ENCODE peak calls at places on chromosomes 12 and 14, in six cellular contexts. M, W, P, E, X and Q are unnamed samples.

GRCh38 chr12:131188131-131189050 is 234.7 kb downstream of the ADGRD1 start:
- DNase-seq in M (no peak), W (no peak), P (no peak), E (no peak), X (no peak), Q (no peak)

GRCh38 chr14:98748966-98749365 is 523.0 kb downstream of the BCL11B start:
- DNase-seq in M (no peak), W (no peak), P (no peak), E (no peak), X (no peak), Q (no peak)

GRCh38 chr14:75018684-75019083 is 16.0 kb downstream of the EIF2B2 start:
- DNase-seq in M (no peak), W (no peak), P (no peak), E (no peak), X (no peak), Q (no peak)

GRCh38 chr14:99182548-99183115 is 89.4 kb downstream of the BCL11B start:
- DNase-seq in M (no peak), W (no peak), P (no peak), E (no peak), X (no peak), Q (no peak)

GRCh38 chr14:100114109-100114765 is 45.2 kb downstream of the DEGS2 start:
- DNase-seq in M (no peak), W (no peak), P (no peak), E (no peak), X (no peak), Q (no peak)

GRCh38 chr12:45369065-45369464 is 153.2 kb downstream of the ANO6 start:
- DNase-seq in M (no peak), W (no peak), P (no peak), E (no peak), X (no peak), Q (no peak)

GRCh38 chr12:30692470-30692869 is 3.2 kb downstream of the IPO8 start:
- DNase-seq in M (no peak), W (no peak), P (no peak), E (no peak), X (no peak), Q (no peak)

GRCh38 chr14:99327050-99327449 is 55.1 kb upstream of the BCL11B start:
- DNase-seq in M (no peak), W (peak; percentile 15), P (no peak), E (no peak), X (peak; percentile 39), Q (no peak)

GRCh38 chr12:120260607-120261006 is 4.9 kb downstream of the PXN start:
- DNase-seq in M (no peak), W (no peak), P (no peak), E (no peak), X (no peak), Q (no peak)

DNA sequence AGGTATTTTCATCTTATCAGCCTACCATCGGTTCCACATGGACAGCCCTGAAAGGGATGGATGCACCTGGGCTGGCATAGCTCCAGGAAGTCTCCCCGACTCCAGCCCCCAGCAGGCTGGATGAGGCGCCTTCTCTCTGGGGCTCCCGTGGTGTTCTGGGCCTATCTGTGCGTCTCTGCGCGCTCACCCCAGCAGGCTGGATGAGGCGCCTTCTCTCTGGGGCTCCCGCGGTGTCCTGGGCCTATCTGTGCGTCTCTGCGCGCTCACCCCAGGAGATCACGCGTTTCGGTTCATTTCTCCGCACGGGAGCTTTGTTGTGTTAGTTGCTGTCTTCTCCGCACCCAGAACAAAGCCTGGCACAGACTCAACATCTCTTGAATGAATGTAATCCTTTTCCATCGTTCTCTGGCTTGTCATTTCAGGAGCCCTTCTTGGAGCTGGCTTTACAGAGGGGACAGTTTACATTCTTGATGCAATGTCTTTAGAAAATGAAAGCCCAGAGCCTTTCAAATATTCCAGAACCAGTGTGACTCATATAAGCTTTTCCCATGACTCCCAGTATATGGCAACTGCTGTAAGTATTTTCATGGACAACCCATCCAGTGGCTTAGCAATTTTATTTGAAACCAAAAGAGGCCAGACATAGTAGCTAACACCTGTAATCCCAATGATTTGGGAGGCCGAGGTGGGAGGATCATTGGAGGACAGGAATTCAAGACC is 40.3 kb downstream of the CFAP251 start:
- DNase-seq in M (no peak), W (no peak), P (no peak), E (no peak), X (no peak), Q (no peak)
- H3K4me3 ChIP-seq in M (no peak overlapping the region), W (no peak overlapping the region), P (no peak overlapping the region), E (no peak overlapping the region), X (no peak overlapping the region), Q (no peak overlapping the region)

DNA sequence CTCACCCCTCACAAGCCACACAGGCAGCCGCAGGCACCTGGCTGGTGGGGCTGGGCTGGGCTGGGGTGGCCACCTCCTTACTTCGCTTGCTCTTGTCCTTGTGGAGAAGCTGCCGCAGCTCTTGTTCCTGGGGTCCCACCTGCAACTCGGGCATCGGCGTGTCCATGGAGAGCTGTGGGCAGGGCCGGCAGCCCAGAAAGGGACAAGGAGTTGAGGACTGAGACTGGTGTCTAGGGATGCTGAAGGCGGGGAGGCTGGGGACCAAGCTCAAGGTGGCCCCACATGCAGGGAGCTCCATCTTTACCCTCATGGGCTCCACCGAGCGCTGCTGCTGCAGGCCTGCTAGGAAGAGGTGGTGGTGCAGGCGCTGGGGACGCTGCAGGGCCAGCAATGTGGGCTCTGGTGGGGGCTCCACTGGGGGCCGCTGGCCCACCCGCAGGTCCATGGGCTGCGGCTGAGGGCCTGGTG is 21.2 kb downstream of the HDAC7 start:
- DNase-seq in M (no peak), W (no peak), P (no peak), E (no peak), X (no peak), Q (no peak)
- H3K4me1 ChIP-seq in M (no peaks in the 10 kb centered on the region), W (peaks cover 12% of the 10 kb centered on the region), P (peaks cover 12% of the 10 kb centered on the region), E (peaks cover 40% of the 10 kb centered on the region), X (peaks cover 2% of the 10 kb centered on the region), Q (peaks cover 40% of the 10 kb centered on the region)

DNA sequence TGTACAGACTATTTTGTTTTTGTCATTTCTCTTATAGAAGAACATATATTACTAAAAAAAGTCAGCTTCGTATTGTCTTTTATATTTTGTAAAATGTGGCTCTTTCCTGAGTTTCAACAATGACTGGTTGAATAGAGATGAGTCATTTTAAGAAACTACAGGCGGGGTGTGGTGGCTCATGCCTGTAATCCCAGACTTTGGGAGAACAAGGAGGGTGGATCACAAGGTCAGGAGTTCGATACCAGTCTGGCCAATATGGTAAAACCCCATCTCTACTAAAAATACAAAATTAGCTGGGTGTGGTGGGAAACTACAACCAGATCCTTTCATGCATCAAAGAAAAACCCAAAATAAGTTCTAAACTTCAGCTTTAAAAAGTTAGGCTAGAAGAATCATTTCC is 28.8 kb downstream of the HECTD4 start:
- DNase-seq in M (peak; percentile 7), W (no peak), P (no peak), E (peak; percentile 61), X (no peak), Q (no peak)
- TF ChIP-seq YY1 in M (no peak), W (no peak), P (no peak), E (no peak), X (no peak), Q (no peak)

GRCh38 chr12:113174461-113175384 is 10.6 kb downstream of the DDX54 start:
- DNase-seq in M (no peak), W (peak; percentile 91), P (no peak), E (peak; percentile 79), X (peak; percentile 96), Q (no peak)
- H3K4me3 ChIP-seq in M (no peak overlapping the region), W (no peak overlapping the region), P (no peak overlapping the region), E (no peak overlapping the region), X (no peak overlapping the region), Q (no peak overlapping the region)

DNA sequence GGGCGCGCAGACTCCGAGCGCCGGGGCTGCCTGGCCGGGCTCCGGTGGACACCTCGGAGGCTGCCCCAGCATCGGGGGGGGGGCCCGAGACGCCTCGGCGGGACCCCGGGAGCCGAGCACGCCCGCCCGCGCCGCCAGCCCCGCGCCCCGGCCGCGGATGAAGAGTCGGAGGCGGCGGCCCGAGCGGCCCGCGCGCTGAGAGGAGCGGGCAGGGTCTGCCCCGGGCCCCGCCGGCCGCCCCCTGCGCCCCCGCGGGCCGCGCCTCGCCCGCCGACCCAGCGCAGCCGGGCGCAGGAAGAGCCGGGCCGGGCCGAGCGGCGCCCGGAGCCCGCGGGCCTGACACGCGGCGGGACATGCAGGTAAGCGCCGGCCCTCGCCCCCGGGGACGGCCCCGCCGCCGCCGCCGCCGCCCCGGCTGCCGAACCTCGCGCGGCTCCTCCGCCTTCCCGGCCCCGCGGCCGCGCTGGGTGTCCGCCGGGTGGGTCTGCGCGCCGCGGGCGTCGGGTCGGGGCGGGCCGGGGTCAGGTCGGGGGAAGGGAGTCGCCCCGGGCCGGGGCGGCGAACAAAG is 63.7 kb downstream of the FBXL14 start:
- DNase-seq in M (no peak), W (peak; percentile 79), P (no peak), E (no peak), X (no peak), Q (no peak)
- H3K4me1 ChIP-seq in M (no peaks in the 10 kb centered on the region), W (peaks cover 30% of the 10 kb centered on the region), P (peaks cover 37% of the 10 kb centered on the region), E (peaks cover 34% of the 10 kb centered on the region), X (peaks cover 4% of the 10 kb centered on the region), Q (peaks cover 29% of the 10 kb centered on the region)

GRCh38 chr12:100652488-100652887 is 79.0 kb downstream of the GAS2L3 start:
- DNase-seq in M (no peak), W (no peak), P (no peak), E (no peak), X (no peak), Q (no peak)
- TF ChIP-seq YY1 in M (no peak), W (no peak), P (no peak), E (no peak), X (no peak), Q (no peak)

DNA sequence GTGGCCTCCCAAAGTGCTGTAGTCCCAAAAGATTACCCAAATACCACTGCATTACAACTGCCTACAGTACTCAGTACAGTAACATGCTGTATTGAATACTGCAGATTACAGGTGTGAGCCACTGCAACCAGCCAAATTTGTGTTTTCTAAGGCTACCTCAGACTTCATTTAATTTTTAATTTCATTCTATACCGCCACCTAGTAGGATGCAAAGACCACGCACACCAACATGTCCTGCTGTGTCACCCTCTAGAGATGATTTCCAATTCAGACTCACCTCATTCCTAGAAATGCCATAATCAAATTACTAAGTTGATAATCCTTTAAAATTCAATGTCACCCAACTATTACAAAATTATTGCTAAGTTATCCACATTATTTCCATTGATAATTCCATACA is 15.1 kb downstream of the DICER1 start:
- DNase-seq in M (no peak), W (no peak), P (no peak), E (no peak), X (no peak), Q (no peak)
- H3K4me3 ChIP-seq in M (no peak overlapping the region), W (no peak overlapping the region), P (no peak overlapping the region), E (no peak overlapping the region), X (no peak overlapping the region), Q (no peak overlapping the region)

GRCh38 chr12:27549231-27549800 is 25.3 kb downstream of the PPFIBP1 start:
- DNase-seq in M (peak; percentile 59), W (no peak), P (no peak), E (no peak), X (no peak), Q (no peak)
- H3K4me1 ChIP-seq in M (peaks cover 74% of the 10 kb centered on the region), W (peaks cover 41% of the 10 kb centered on the region), P (peaks cover 2% of the 10 kb centered on the region), E (no peaks in the 10 kb centered on the region), X (peaks cover 2% of the 10 kb centered on the region), Q (peaks cover 6% of the 10 kb centered on the region)